ENCODE peak calls at places on chromosomes 3 and 15, in five cellular contexts. Q is thoracic aorta, K is aorta, L is astrocyte of the hippocampus, P is ovary. U is an unnamed sample.

GRCh38 chr3:123803521-123803920 is 80.6 kb downstream of the MYLK start:
- DNase-seq in K (no peak), Q (no peak), L (no peak), P (no peak), U (no peak)

GRCh38 chr3:195897081-195897852 is 11.1 kb downstream of the TNK2 start:
- DNase-seq in K (peak), L (peak), Q (no peak), P (peak), U (no peak)

GRCh38 chr15:57355259-57355658 is 21.0 kb upstream of the CGNL1 start:
- DNase-seq in L (no peak), K (no peak), Q (no peak), P (no peak), U (no peak)

GRCh38 chr3:157248590-157249425 is 88.9 kb upstream of the CCNL1 start:
- DNase-seq in Q (no peak), P (no peak), L (peak), K (no peak), U (no peak)

GRCh38 chr15:99426431-99427105 is 139.2 kb upstream of the MEF2A start:
- DNase-seq in L (no peak), K (peak), P (peak), Q (no peak), U (no peak)

GRCh38 chr3:80114694-80115093 is 346.9 kb upstream of the ROBO1 start:
- DNase-seq in P (no peak), Q (no peak), K (no peak), L (no peak), U (no peak)

GRCh38 chr15:67019069-67019468 is 46.3 kb upstream of the SMAD3 start:
- DNase-seq in K (no peak), P (no peak), Q (no peak), L (no peak), U (no peak)

GRCh38 chr15:87902772-87903388 is 353.7 kb downstream of the NTRK3 start:
- DNase-seq in P (no peak), Q (peak), L (no peak), K (peak), U (no peak)

GRCh38 chr3:184428561-184429175 is 48.8 kb downstream of the CHRD start:
- DNase-seq in Q (no peak), K (no peak), L (peak), P (no peak), U (no peak)

GRCh38 chr15:89576417-89576773 is 1.1 kb downstream of the TICRR start:
- DNase-seq in L (no peak), P (no peak), K (no peak), Q (no peak), U (no peak)

GRCh38 chr3:13457593-13457992 is 22.5 kb upstream of the HDAC11 start:
- DNase-seq in Q (no peak), L (no peak), K (no peak), P (no peak), U (no peak)

GRCh38 chr3:148902173-148902791 is 37.2 kb downstream of the CPA3 start:
- DNase-seq in L (peak), K (no peak), Q (no peak), P (no peak), U (no peak)

GRCh38 chr3:47260605-47261004 is 22.0 kb downstream of the KIF9 start:
- DNase-seq in K (peak), L (no peak), P (no peak), Q (no peak), U (no peak)

GRCh38 chr3:135809038-135809437 is 156.5 kb upstream of the PPP2R3A start:
- DNase-seq in K (no peak), Q (no peak), P (no peak), L (no peak), U (no peak)

GRCh38 chr15:67240235-67241131 is 14.0 kb downstream of the AAGAB start:
- DNase-seq in Q (no peak), L (peak), P (no peak), K (no peak), U (no peak)

GRCh38 chr3:48247401-48247807 is 6.5 kb downstream of the ZNF589 start:
- DNase-seq in L (no peak), P (no peak), Q (no peak), K (no peak), U (no peak)

GRCh38 chr15:73049564-73050215 is 2.6 kb upstream of the NEO1 start:
- DNase-seq in Q (no peak), L (no peak), K (no peak), P (no peak), U (no peak)

U was measured in activated CD8-positive, alpha-beta memory T cell treated with anti-CD3 and anti-CD28 coated beads for 1 hour.